ENCODE peak calls at places on chromosomes 5 and 9, in seven cellular contexts. O is pancreas; R is uterus; Z is activated naive CD4-positive, alpha-beta T cell; M is MV-4-11; C is sigmoid colon; X is heart left ventricle. V is an unnamed sample.

GRCh38 chr5:54017580-54017979 is 292.8 kb downstream of the ARL15 start:
- DNase-seq in O (no peak), R (no peak), Z (no peak), M (peak), C (no peak), X (no peak), V (no peak)

GRCh38 chr5:143065185-143065584 is 295.0 kb downstream of the ARHGAP26 start:
- DNase-seq in O (no peak), R (no peak), Z (no peak), M (peak), C (no peak), X (no peak), V (no peak)

GRCh38 chr9:34454571-34455065 is 3.8 kb downstream of the FAM219A start:
- DNase-seq in O (no peak), R (no peak), Z (no peak), M (peak), C (no peak), X (peak), V (no peak)

GRCh38 chr9:133763272-133764183 is 25.4 kb upstream of the SARDH start:
- DNase-seq in O (peak), R (peak), Z (no peak), M (no peak), C (peak), X (no peak), V (no peak)

GRCh38 chr9:68446836-68447235 is 90.4 kb downstream of the PGM5 start:
- DNase-seq in O (no peak), R (peak), Z (no peak), M (no peak), C (peak), X (no peak), V (no peak)

GRCh38 chr9:131270171-131271015 is 5.9 kb downstream of the FAM78A start:
- DNase-seq in O (no peak), R (no peak), Z (peak), M (peak), C (peak), X (peak), V (peak)

GRCh38 chr5:104179057-104179456 is 616.5 kb upstream of the NUDT12 start:
- DNase-seq in O (peak), R (no peak), Z (no peak), M (peak), C (no peak), X (no peak), V (no peak)

GRCh38 chr5:163222982-163223381 is 214.4 kb upstream of the CCNG1 start:
- DNase-seq in O (no peak), R (no peak), Z (no peak), M (no peak), C (no peak), X (no peak), V (no peak)

GRCh38 chr5:122291000-122291592 is 20.9 kb upstream of the SNCAIP start:
- DNase-seq in O (no peak), R (peak), Z (no peak), M (no peak), C (no peak), X (no peak), V (no peak)

GRCh38 chr5:126938461-126938860 is 91.9 kb downstream of the MARCHF3 start:
- DNase-seq in O (no peak), R (no peak), Z (no peak), M (no peak), C (no peak), X (no peak), V (no peak)

GRCh38 chr5:53303105-53303504 is 177.3 kb upstream of the FST start:
- DNase-seq in O (no peak), R (no peak), Z (no peak), M (peak), C (no peak), X (no peak), V (no peak)

GRCh38 chr5:98794001-98794400 is 20.5 kb downstream of the RGMB start:
- DNase-seq in O (no peak), R (no peak), Z (no peak), M (no peak), C (no peak), X (no peak), V (no peak)

GRCh38 chr9:112615584-112616271 is 102.2 kb downstream of the INIP start:
- DNase-seq in O (no peak), R (no peak), Z (no peak), M (no peak), C (no peak), X (no peak), V (no peak)